ENCODE peak calls at places on chromosome 13, in ten cellular contexts. C is progenitor cell of endocrine pancreas; Q is neural progenitor cell; K is stimulated activated CD4-positive, alpha-beta T cell treated with anti-CD3 and anti-CD28 coated beads, Interleukin-1b, Interleukin-23, amount 100 ng/mL, for 1 hour; S is ascending aorta; M is left ventricle myocardium inferior; U is T-cell; O is HCT116; A is Calu3; D is ACHN. I is an unnamed sample.

GRCh38 chr13:25977216-25977615 is 74.6 kb downstream of the SHISA2 start:
- DNase-seq in A (no peak), S (no peak), Q (peak; percentile 82), C (no peak), O (no peak), U (no peak), K (no peak), D (no peak), M (no peak), I (no peak)

GRCh38 chr13:69903081-69903480 is 204.5 kb upstream of the ATXN8OS start:
- DNase-seq in C (no peak), K (no peak), M (no peak), O (no peak), Q (no peak), S (no peak), U (no peak), D (no peak), A (no peak), I (no peak)

GRCh38 chr13:46964789-46965527 is 68.1 kb upstream of the HTR2A start:
- DNase-seq in C (no peak), O (no peak), D (no peak), Q (no peak), U (no peak), A (no peak), S (no peak), M (no peak), K (no peak), I (no peak)

GRCh38 chr13:98657506-98658085 is 80.7 kb upstream of the STK24 start:
- DNase-seq in S (no peak), D (no peak), Q (no peak), U (no peak), C (no peak), K (no peak), A (no peak), O (no peak), M (no peak), I (no peak)

GRCh38 chr13:39362652-39363390 is 240.2 kb downstream of the LHFPL6 start:
- DNase-seq in O (no peak), C (no peak), Q (peak; percentile 67), D (no peak), U (no peak), M (no peak), K (no peak), S (no peak), A (no peak), I (no peak)

GRCh38 chr13:106117035-106117434 is 418.4 kb downstream of the EFNB2 start:
- DNase-seq in D (no peak), M (no peak), Q (no peak), C (no peak), S (no peak), U (no peak), K (no peak), O (no peak), A (no peak), I (no peak)

GRCh38 chr13:111253334-111253872 is 67.0 kb upstream of the TEX29 start:
- DNase-seq in C (no peak), M (no peak), K (no peak), U (no peak), A (no peak), S (no peak), Q (no peak), O (no peak), D (no peak), I (no peak)

GRCh38 chr13:25064396-25064795 is 31.5 kb upstream of the PABPC3 start:
- DNase-seq in O (no peak), S (no peak), M (no peak), C (no peak), K (no peak), U (no peak), Q (no peak), A (no peak), D (no peak), I (no peak)

GRCh38 chr13:86409466-86410241 is 610.4 kb upstream of the SLITRK6 start:
- DNase-seq in U (no peak), M (no peak), S (no peak), K (no peak), D (no peak), Q (no peak), C (no peak), A (no peak), O (no peak), I (no peak)

GRCh38 chr13:106096661-106097092 is 438.8 kb downstream of the EFNB2 start:
- DNase-seq in U (no peak), C (no peak), S (no peak), D (no peak), A (no peak), K (no peak), M (no peak), O (peak; percentile 86), Q (no peak), I (no peak)

GRCh38 chr13:22232186-22232585 is 561.3 kb downstream of the FGF9 start:
- DNase-seq in M (no peak), Q (no peak), K (no peak), C (no peak), O (no peak), D (no peak), A (no peak), U (no peak), S (no peak), I (no peak)

GRCh38 chr13:97226788-97227627 is 4.9 kb downstream of the MBNL2 start:
- DNase-seq in A (no peak), Q (no peak), S (no peak), K (no peak), D (peak; percentile 54), O (no peak), U (peak; percentile 28), C (no peak), M (no peak), I (no peak)

GRCh38 chr13:26706381-26706780 is 54.2 kb downstream of the GPR12 start:
- DNase-seq in S (no peak), M (no peak), D (no peak), A (no peak), O (no peak), K (no peak), C (no peak), U (no peak), Q (no peak), I (no peak)

GRCh38 chr13:94435604-94436226 is 43.8 kb downstream of the DCT start:
- DNase-seq in Q (peak; percentile 61), D (peak; percentile 57), M (no peak), C (no peak), U (no peak), S (no peak), K (no peak), O (peak; percentile 34), A (no peak), I (peak; percentile 21)

GRCh38 chr13:24640752-24641151 is 39.5 kb upstream of the ATP12A start:
- DNase-seq in D (no peak), Q (no peak), O (no peak), A (no peak), K (no peak), S (no peak), U (no peak), M (no peak), C (no peak), I (no peak)

GRCh38 chr13:65966991-65967451 is 1263.1 kb downstream of the PCDH9 start:
- DNase-seq in M (no peak), U (no peak), Q (peak; percentile 53), A (no peak), O (peak; percentile 60), K (no peak), D (peak; percentile 67), S (no peak), C (no peak), I (no peak)

GRCh38 chr13:40764587-40765403 is 6.2 kb downstream of the MRPS31 start:
- DNase-seq in D (no peak), Q (no peak), K (no peak), S (no peak), M (no peak), C (no peak), A (no peak), U (no peak), O (no peak), I (no peak)

GRCh38 chr13:40789275-40790231 is at the start of gene SLC25A15:
- DNase-seq in A (peak; percentile 89), U (peak; percentile 34), K (peak; percentile 49), O (peak; percentile 48), Q (peak; percentile 90), D (peak; percentile 84), C (peak; percentile 80), S (no peak), M (peak; percentile 85), I (peak; percentile 81)

GRCh38 chr13:102773441-102774209 is at the start of gene TEX30:
- DNase-seq in Q (peak; percentile 91), S (peak; percentile 38), A (peak; percentile 74), D (peak; percentile 85), U (peak; percentile 76), M (peak; percentile 85), O (peak; percentile 40), K (peak; percentile 79), C (peak; percentile 81), I (peak; percentile 88)

GRCh38 chr13:51261610-51262249 is 39.5 kb downstream of the FAM124A start:
- DNase-seq in U (no peak), D (no peak), C (no peak), K (no peak), A (no peak), M (no peak), O (no peak), Q (no peak), S (no peak), I (no peak)

GRCh38 chr13:23918208-23918607 is 20.9 kb upstream of the C1QTNF9B start:
- DNase-seq in M (no peak), Q (no peak), U (no peak), C (no peak), A (no peak), K (no peak), S (no peak), D (no peak), O (no peak), I (no peak)

GRCh38 chr13:32019612-32020233 is 11.9 kb upstream of the FRY start:
- DNase-seq in O (peak; percentile 37), Q (peak; percentile 76), M (no peak), U (no peak), D (peak; percentile 38), K (no peak), S (no peak), A (peak; percentile 40), C (peak; percentile 25), I (peak; percentile 26)

GRCh38 chr13:51957377-51958216 is 53.7 kb downstream of the ATP7B start:
- DNase-seq in U (no peak), S (no peak), Q (no peak), C (no peak), M (no peak), K (no peak), D (no peak), A (no peak), O (no peak), I (no peak)

GRCh38 chr13:89375839-89376238 is 1704.7 kb downstream of the SLITRK5 start:
- DNase-seq in Q (no peak), C (no peak), M (no peak), O (no peak), D (no peak), K (no peak), S (no peak), A (no peak), U (no peak), I (no peak)

GRCh38 chr13:84655677-84656076 is 773.4 kb upstream of the SLITRK1 start:
- DNase-seq in S (no peak), Q (no peak), K (no peak), A (no peak), U (no peak), M (no peak), D (no peak), O (no peak), C (no peak), I (no peak)

GRCh38 chr13:26604784-26605183 is 47.3 kb downstream of the WASF3 start:
- DNase-seq in O (no peak), A (no peak), Q (no peak), S (no peak), C (no peak), M (peak; percentile 62), D (no peak), U (no peak), K (no peak), I (no peak)

GRCh38 chr13:42272115-42272756 is at the start of gene AKAP11:
- DNase-seq in O (no peak), K (peak; percentile 19), M (peak; percentile 44), C (peak; percentile 48), D (peak; percentile 45), U (peak; percentile 4), Q (peak; percentile 84), S (peak; percentile 10), A (peak; percentile 29), I (peak; percentile 58)

GRCh38 chr13:113625965-113626661 is 31.9 kb downstream of the ATP4B start:
- DNase-seq in Q (no peak), A (no peak), D (no peak), U (no peak), K (no peak), O (no peak), S (no peak), M (peak; percentile 2), C (no peak), I (no peak)

I was measured in naive B cell.